ENCODE peak calls at places on chromosomes 11 and 22, in seven cellular contexts. B is neural crest cell; I is left ventricle myocardium inferior; Z is foreskin keratinocyte; J is testis; C is activated CD8-positive, alpha-beta T cell treated with anti-CD3 and anti-CD28 coated beads for 36 hours; D is neural progenitor cell. F is an unnamed sample.

GRCh38 chr11:128726464-128727139 is 32.7 kb downstream of the FLI1 start:
- DNase-seq in C (peak), D (no peak), B (no peak), I (no peak), Z (no peak), J (no peak), F (no peak)

GRCh38 chr22:22684605-22685561 is 40.5 kb downstream of the GGTLC2 start:
- DNase-seq in J (peak), D (peak), I (no peak), C (peak), Z (no peak), B (no peak), F (peak)

GRCh38 chr11:106461839-106462545 is 384.5 kb downstream of the AASDHPPT start:
- DNase-seq in I (no peak), B (no peak), J (no peak), D (peak), Z (no peak), C (no peak), F (no peak)

GRCh38 chr11:72556433-72556832 is 117.8 kb downstream of the PDE2A start:
- DNase-seq in Z (no peak), B (no peak), J (no peak), I (no peak), C (no peak), D (peak), F (no peak)

GRCh38 chr22:46578824-46579561 is 41.2 kb upstream of the GRAMD4 start:
- DNase-seq in B (no peak), I (peak), C (no peak), J (no peak), D (peak), Z (no peak), F (peak)

GRCh38 chr11:72712168-72712721 is 38.0 kb upstream of the PDE2A start:
- DNase-seq in B (no peak), D (peak), I (peak), Z (no peak), C (no peak), J (peak), F (no peak)

GRCh38 chr11:16986434-16987204 is 27.6 kb downstream of the PLEKHA7 start:
- DNase-seq in I (no peak), B (no peak), D (no peak), Z (no peak), J (peak), C (peak), F (peak)

GRCh38 chr22:40238425-40239344 is 61.0 kb downstream of the TNRC6B start:
- DNase-seq in Z (peak), D (no peak), J (no peak), C (no peak), B (no peak), I (no peak), F (no peak)

GRCh38 chr22:31451709-31452571 is 37.7 kb downstream of the EIF4ENIF1 start:
- DNase-seq in Z (no peak), D (peak), J (no peak), B (no peak), I (no peak), C (no peak), F (peak)

GRCh38 chr22:35959121-35959800 is 69.4 kb downstream of the RBFOX2 start:
- DNase-seq in Z (no peak), D (no peak), I (no peak), B (no peak), C (no peak), J (no peak), F (no peak)

GRCh38 chr22:37219534-37219933 is 7.3 kb upstream of the SSTR3 start:
- DNase-seq in Z (no peak), D (no peak), C (peak), I (no peak), B (no peak), J (no peak), F (no peak)

GRCh38 chr22:20774882-20775281 is 969 bp downstream of the SERPIND1 start:
- DNase-seq in Z (no peak), D (no peak), J (no peak), I (no peak), C (no peak), B (no peak), F (no peak)

GRCh38 chr22:20773793-20774212 is at the start of gene SERPIND1:
- DNase-seq in I (no peak), B (no peak), C (no peak), Z (no peak), D (no peak), J (no peak), F (no peak)

GRCh38 chr22:20775342-20775895 is 1.5 kb downstream of the SERPIND1 start:
- DNase-seq in C (no peak), D (no peak), B (no peak), I (no peak), J (no peak), Z (no peak), F (no peak)

GRCh38 chr22:20776624-20777405 is 2.9 kb downstream of the SERPIND1 start:
- DNase-seq in I (no peak), J (no peak), C (no peak), Z (no peak), B (no peak), D (no peak), F (no peak)

GRCh38 chr22:20771918-20772625 is 1.8 kb upstream of the SERPIND1 start:
- DNase-seq in D (peak), Z (no peak), C (no peak), J (no peak), I (no peak), B (peak), F (peak)
- TF ChIP-seq CTCF in D (peak), Z (peak), C (no peak), J (no peak), I (no peak), B (peak), F (peak)

DNA sequence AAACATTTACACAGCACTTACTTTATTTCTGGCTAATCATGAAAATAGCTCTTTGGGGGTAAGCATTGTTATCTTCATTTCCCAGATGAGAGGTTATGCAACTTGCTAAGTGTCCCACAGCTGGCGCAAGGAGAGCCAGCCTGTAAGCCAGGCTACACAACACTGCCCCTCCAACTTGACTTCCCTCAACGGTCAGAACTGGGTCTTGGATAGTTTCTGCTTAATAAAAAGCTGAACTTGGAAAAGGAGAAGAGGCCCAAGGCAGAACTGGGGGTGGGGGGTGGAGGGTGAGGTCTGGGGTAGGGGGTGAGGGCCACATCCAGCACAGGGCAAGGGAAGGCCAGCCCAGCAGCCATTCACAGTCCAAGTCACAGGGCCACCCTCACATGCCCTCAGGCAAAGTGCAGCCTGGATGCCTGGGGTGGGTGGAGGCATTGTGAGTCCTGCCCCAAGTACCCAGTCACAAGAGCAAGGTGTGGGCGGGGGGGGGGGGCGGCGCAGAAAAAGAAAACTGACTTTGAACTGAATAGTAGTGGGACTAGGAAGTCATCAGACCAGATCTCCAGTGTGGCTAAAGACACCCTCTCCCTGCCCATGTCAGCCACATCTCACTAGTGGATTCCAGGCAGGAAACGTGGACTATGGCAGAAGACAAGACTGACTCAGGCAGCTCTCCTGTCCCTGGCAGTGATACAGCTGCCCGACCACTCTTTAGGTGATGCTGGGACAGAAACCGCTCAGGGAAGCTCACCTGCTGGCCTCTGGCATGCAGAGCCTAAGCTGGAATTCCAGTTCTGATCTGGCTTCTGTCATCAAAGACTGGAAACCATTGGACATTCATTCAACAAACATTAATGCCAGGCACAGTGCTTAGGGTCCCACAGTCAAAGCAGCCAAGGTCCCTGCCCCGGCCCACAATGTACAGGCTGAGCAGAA is 52.4 kb downstream of the PACSIN2 start:
- DNase-seq in J (no peak), C (no peak), D (no peak), B (no peak), Z (no peak), I (no peak), F (peak)
- TF ChIP-seq CTCF in J (no peak), C (no peak), D (no peak), B (no peak), Z (no peak), I (no peak), F (no peak)

GRCh38 chr11:38598413-38598812 is 2000.4 kb upstream of the RAG2 start:
- DNase-seq in C (no peak), B (no peak), J (no peak), I (no peak), D (peak), Z (no peak), F (no peak)
- TF ChIP-seq CTCF in C (no peak), B (no peak), J (no peak), I (no peak), D (no peak), Z (no peak), F (no peak)

GRCh38 chr11:78472382-78472781 is 54.8 kb upstream of the GAB2 start:
- DNase-seq in Z (no peak), C (no peak), J (no peak), B (no peak), D (no peak), I (no peak), F (no peak)
- TF ChIP-seq CTCF in Z (no peak), C (no peak), J (no peak), B (no peak), D (no peak), I (no peak), F (no peak)

DNA sequence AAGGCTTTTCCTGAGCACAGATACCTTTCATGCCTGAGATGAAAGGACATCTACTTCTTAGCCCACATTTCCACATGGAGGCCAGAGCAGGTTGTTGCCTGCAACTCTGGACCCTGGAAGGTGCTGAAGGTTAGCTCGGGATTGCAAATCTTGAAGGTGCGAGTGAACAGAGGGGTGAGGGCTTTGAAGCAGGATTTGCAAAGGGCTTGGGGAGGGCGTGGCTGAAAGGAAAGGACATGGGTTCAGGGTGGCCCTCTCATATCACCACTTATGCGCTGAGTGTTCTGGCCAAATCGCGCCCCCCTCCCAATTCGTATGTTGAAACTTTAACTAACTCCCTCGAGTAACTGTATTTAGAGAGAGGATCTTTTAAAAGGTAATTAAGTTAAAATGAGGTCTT is 501.6 kb downstream of the MIAT start:
- DNase-seq in Z (no peak), J (no peak), D (no peak), I (no peak), C (no peak), B (no peak), F (no peak)
- TF ChIP-seq CTCF in Z (no peak), J (no peak), D (no peak), I (no peak), C (no peak), B (no peak), F (no peak)

F was measured in endodermal cell.